ENCODE peak calls at places on chromosomes 1 and 21, in seven cellular contexts. U is NCI-H1105; R is sigmoid colon; Z is activated naive CD4-positive, alpha-beta T cell treated with Interleukin-2 at 50 U/mL for 16 hours; V is activated T-helper 1 cell treated with anti-CD3 and anti-CD28 coated beads, Interleukin-2, amount 50 U/mL, for 16 hours; E is kidney tubule cell; J is GM13976. M is an unnamed sample.

GRCh38 chr1:64476251-64476952 is 6.5 kb downstream of the CACHD1 start:
- DNase-seq in E (peak), U (no peak), J (no peak), R (no peak), Z (no peak), V (no peak), M (peak)

GRCh38 chr1:30629501-30629900 is 93.9 kb downstream of the MATN1 start:
- DNase-seq in J (no peak), U (no peak), E (no peak), Z (no peak), V (no peak), R (peak), M (no peak)

GRCh38 chr1:193569096-193569495 is 382.7 kb upstream of the B3GALT2 start:
- DNase-seq in V (no peak), U (no peak), Z (no peak), E (no peak), R (no peak), J (no peak), M (no peak)

GRCh38 chr1:223726380-223727001 is 14.2 kb downstream of the CAPN2 start:
- DNase-seq in J (peak), V (peak), R (peak), U (no peak), Z (peak), E (peak), M (peak)

GRCh38 chr1:5978452-5978851 is 13.8 kb downstream of the NPHP4 start:
- DNase-seq in E (peak), Z (no peak), R (peak), V (no peak), U (no peak), J (no peak), M (peak)

GRCh38 chr1:32115496-32115895 is 7.6 kb downstream of the KPNA6 start:
- DNase-seq in E (peak), U (no peak), R (no peak), J (no peak), Z (no peak), V (no peak), M (no peak)

GRCh38 chr1:100896481-100896982 is 642 bp downstream of the SLC30A7 start:
- DNase-seq in U (peak), R (peak), E (peak), J (peak), Z (peak), V (peak), M (peak)

GRCh38 chr1:22978299-22978698 is 5.6 kb upstream of the LACTBL1 start:
- DNase-seq in R (no peak), Z (no peak), V (no peak), J (no peak), E (peak), U (no peak), M (peak)

GRCh38 chr1:22075718-22076117 is 23.2 kb downstream of the CDC42 start:
- DNase-seq in R (no peak), U (no peak), V (no peak), Z (no peak), E (no peak), J (no peak), M (no peak)

GRCh38 chr1:179548666-179549367 is 26.9 kb downstream of the NPHS2 start:
- DNase-seq in E (no peak), R (no peak), V (no peak), Z (no peak), U (no peak), J (no peak), M (no peak)

GRCh38 chr1:220690140-220691038 is at the start of gene C1orf115:
- DNase-seq in J (peak), U (peak), R (peak), V (peak), Z (peak), E (peak), M (peak)

GRCh38 chr1:16607433-16607851 is 5.9 kb downstream of the NBPF1 start:
- DNase-seq in Z (no peak), V (no peak), U (no peak), E (no peak), J (no peak), R (peak), M (peak)

GRCh38 chr1:227428803-227429202 is 110.5 kb upstream of the CDC42BPA start:
- DNase-seq in Z (no peak), E (peak), U (no peak), V (no peak), R (no peak), J (no peak), M (peak)

GRCh38 chr1:10046356-10047085 is 13.8 kb downstream of the UBE4B start:
- DNase-seq in J (no peak), U (no peak), E (no peak), R (peak), V (no peak), Z (no peak), M (no peak)

GRCh38 chr1:165395522-165396300 is 39.2 kb upstream of the LMX1A start:
- DNase-seq in E (no peak), J (no peak), U (peak), Z (no peak), R (no peak), V (no peak), M (no peak)

GRCh38 chr1:16181887-16182719 is 26.2 kb upstream of the EPHA2 start:
- DNase-seq in R (peak), E (peak), J (no peak), Z (no peak), U (no peak), V (no peak), M (peak)

GRCh38 chr1:167713330-167714081 is 8.3 kb upstream of the MPZL1 start:
- DNase-seq in Z (peak), V (peak), U (no peak), J (no peak), E (peak), R (peak), M (peak)

GRCh38 chr1:91406773-91407389 is 2.2 kb upstream of the HFM1 start:
- DNase-seq in R (no peak), E (no peak), Z (no peak), V (no peak), J (no peak), U (no peak), M (peak)

GRCh38 chr1:154483941-154484803 is 17.8 kb upstream of the TDRD10 start:
- DNase-seq in R (no peak), Z (no peak), U (no peak), V (no peak), E (peak), J (no peak), M (peak)

GRCh38 chr1:43867946-43868740 is 65.5 kb upstream of the ARTN start:
- DNase-seq in E (peak), R (no peak), V (no peak), J (no peak), U (no peak), Z (no peak), M (no peak)

GRCh38 chr1:39410915-39411436 is 80.5 kb upstream of the BMP8A start:
- DNase-seq in E (peak), U (peak), R (peak), V (peak), J (peak), Z (peak), M (peak)

GRCh38 chr21:45020629-45021427 is 53.6 kb upstream of the ADARB1 start:
- DNase-seq in V (no peak), E (no peak), R (peak), J (no peak), Z (no peak), U (no peak), M (no peak)

GRCh38 chr1:24385160-24385939 is 28.2 kb downstream of the STPG1 start:
- DNase-seq in U (no peak), Z (peak), R (no peak), E (peak), V (no peak), J (peak), M (peak)

GRCh38 chr21:23853796-23854379 is 1753.4 kb downstream of the MRPL39 start:
- DNase-seq in E (peak), U (no peak), R (no peak), Z (no peak), V (no peak), J (peak), M (peak)

GRCh38 chr21:37087188-37087587 is 14.1 kb downstream of the TTC3 start:
- DNase-seq in U (no peak), J (no peak), Z (no peak), E (peak), R (no peak), V (no peak), M (peak)

GRCh38 chr1:46556822-46557221 is 5.4 kb upstream of the KNCN start:
- DNase-seq in V (no peak), R (no peak), J (no peak), Z (no peak), E (peak), U (no peak), M (peak)

GRCh38 chr1:49435291-49435690 is 588.5 kb downstream of the AGBL4 start:
- DNase-seq in E (peak), V (no peak), U (no peak), Z (no peak), J (no peak), R (no peak), M (peak)

GRCh38 chr1:106952766-106953165 is 103.7 kb upstream of the PRMT6 start:
- DNase-seq in E (peak), V (no peak), U (no peak), J (no peak), R (no peak), Z (no peak), M (peak)

GRCh38 chr1:107830546-107830945 is 134.4 kb downstream of the VAV3 start:
- DNase-seq in R (no peak), V (no peak), Z (no peak), J (no peak), E (no peak), U (no peak), M (no peak)

GRCh38 chr21:32532636-32533035 is 52.7 kb downstream of the TCP10L start:
- DNase-seq in R (no peak), V (no peak), J (no peak), E (no peak), U (no peak), Z (no peak), M (no peak)

GRCh38 chr1:113014508-113014907 is 58.5 kb upstream of the LRIG2 start:
- DNase-seq in V (no peak), R (no peak), U (no peak), Z (no peak), J (no peak), E (no peak), M (no peak)

GRCh38 chr1:228039504-228039903 is 32.7 kb downstream of the WNT3A start:
- DNase-seq in V (no peak), Z (no peak), R (peak), J (no peak), U (no peak), E (no peak), M (no peak)

GRCh38 chr1:212401838-212402582 is 12.7 kb downstream of the PACC1 start:
- DNase-seq in E (peak), V (no peak), Z (no peak), U (no peak), R (no peak), J (no peak), M (no peak)

GRCh38 chr1:5620418-5620817 is 371.8 kb downstream of the NPHP4 start:
- DNase-seq in V (no peak), U (no peak), Z (no peak), R (no peak), J (no peak), E (no peak), M (no peak)

GRCh38 chr1:109880961-109881894 is 29.4 kb upstream of the CSF1 start:
- DNase-seq in Z (no peak), R (no peak), V (no peak), E (peak), U (no peak), J (no peak), M (no peak)

GRCh38 chr1:67339623-67340343 is 32.1 kb downstream of the IL12RB2 start:
- DNase-seq in U (no peak), J (no peak), Z (peak), V (no peak), R (no peak), E (peak), M (peak)

GRCh38 chr1:214632091-214632490 is 29.1 kb downstream of the CENPF start:
- DNase-seq in V (no peak), E (no peak), J (no peak), R (no peak), Z (peak), U (no peak), M (no peak)

M was measured in DMS53.